ENCODE peak calls at places on chromosomes 13 and 19, in nine cellular contexts. U is amniotic epithelial cell; A is epithelial cell of proximal tubule; M is iris pigment epithelial cell; V is T-helper 9 cell; H is keratinocyte; J is activated T-cell treated with anti-CD3 and anti-CD28 coated beads, Interleukin-2, amount 50 U/mL, for 48 hours; X is endothelial cell; P is naive thymus-derived CD8-positive, alpha-beta T cell. N is an unnamed sample.

GRCh38 chr19:31304877-31305312 is 44.3 kb downstream of the TSHZ3 start:
- DNase-seq in U (peak), A (no peak), M (peak), V (no peak), H (no peak), J (no peak), X (no peak), P (no peak), N (no peak)

GRCh38 chr19:3233831-3234230 is 9.4 kb downstream of the CELF5 start:
- DNase-seq in U (no peak), A (no peak), M (no peak), V (no peak), H (no peak), J (no peak), X (no peak), P (no peak), N (no peak)

GRCh38 chr19:55305491-55305890 is 19.6 kb downstream of the TMEM150B start:
- DNase-seq in U (peak), A (no peak), M (no peak), V (peak), H (no peak), J (peak), X (peak), P (peak), N (no peak)

GRCh38 chr19:19747357-19748220 is 14.7 kb upstream of the ZNF14 start:
- DNase-seq in U (no peak), A (no peak), M (no peak), V (no peak), H (no peak), J (no peak), X (no peak), P (no peak), N (peak)

GRCh38 chr19:48370955-48371354 is 6.8 kb downstream of the SYNGR4 start:
- DNase-seq in U (peak), A (no peak), M (no peak), V (no peak), H (no peak), J (no peak), X (no peak), P (no peak), N (no peak)

GRCh38 chr13:73251866-73252265 is 193.1 kb downstream of the KLF5 start:
- DNase-seq in U (no peak), A (no peak), M (no peak), V (no peak), H (no peak), J (no peak), X (no peak), P (no peak), N (no peak)

GRCh38 chr19:50703915-50704548 is 15.6 kb downstream of the SHANK1 start:
- DNase-seq in U (no peak), A (no peak), M (no peak), V (no peak), H (no peak), J (no peak), X (no peak), P (no peak), N (no peak)

GRCh38 chr13:111663505-111663904 is 343.1 kb downstream of the TEX29 start:
- DNase-seq in U (no peak), A (no peak), M (no peak), V (no peak), H (no peak), J (no peak), X (no peak), P (no peak), N (no peak)

GRCh38 chr13:81888855-81889254 is 1547.9 kb upstream of the SPRY2 start:
- DNase-seq in U (no peak), A (no peak), M (no peak), V (no peak), H (no peak), J (no peak), X (no peak), P (no peak), N (peak)

GRCh38 chr13:64928704-64929499 is 2301.2 kb downstream of the PCDH9 start:
- DNase-seq in U (peak), A (peak), M (peak), V (no peak), H (no peak), J (no peak), X (no peak), P (no peak), N (no peak)

GRCh38 chr19:45716314-45717130 is 14.2 kb downstream of the FBXO46 start:
- DNase-seq in U (peak), A (no peak), M (no peak), V (peak), H (no peak), J (peak), X (no peak), P (no peak), N (no peak)

GRCh38 chr13:30121666-30122065 is 185.7 kb downstream of the KATNAL1 start:
- DNase-seq in U (no peak), A (no peak), M (no peak), V (no peak), H (no peak), J (no peak), X (no peak), P (no peak), N (no peak)

GRCh38 chr13:64480648-64481047 is 2749.5 kb downstream of the PCDH9 start:
- DNase-seq in U (no peak), A (no peak), M (no peak), V (no peak), H (no peak), J (no peak), X (no peak), P (no peak), N (no peak)

GRCh38 chr13:42651936-42652641 is 78.1 kb downstream of the TNFSF11 start:
- DNase-seq in U (no peak), A (no peak), M (no peak), V (no peak), H (no peak), J (no peak), X (no peak), P (no peak), N (no peak)

GRCh38 chr13:99040536-99041141 is 62.8 kb upstream of the DOCK9 start:
- DNase-seq in U (no peak), A (no peak), M (no peak), V (no peak), H (no peak), J (no peak), X (no peak), P (no peak), N (no peak)

GRCh38 chr13:110936519-110936918 is 21.6 kb upstream of the ANKRD10 start:
- DNase-seq in U (no peak), A (no peak), M (no peak), V (no peak), H (no peak), J (no peak), X (no peak), P (no peak), N (no peak)

GRCh38 chr19:16897572-16898056 is 8.8 kb downstream of the F2RL3 start:
- DNase-seq in U (peak), A (no peak), M (no peak), V (no peak), H (no peak), J (no peak), X (no peak), P (no peak), N (no peak)

GRCh38 chr13:19952850-19953249 is 5.7 kb upstream of the ZMYM2 start:
- DNase-seq in U (no peak), A (no peak), M (no peak), V (no peak), H (no peak), J (no peak), X (no peak), P (no peak), N (no peak)

GRCh38 chr13:110677731-110678545 is 28.0 kb downstream of the CARS2 start:
- DNase-seq in U (peak), A (no peak), M (peak), V (no peak), H (no peak), J (no peak), X (no peak), P (no peak), N (no peak)

GRCh38 chr19:1082165-1082927 is 12.8 kb downstream of the POLR2E start:
- DNase-seq in U (peak), A (no peak), M (peak), V (peak), H (peak), J (peak), X (peak), P (peak), N (peak)

GRCh38 chr19:11587302-11587972 is 9.8 kb upstream of the ZNF627 start:
- DNase-seq in U (peak), A (no peak), M (peak), V (peak), H (no peak), J (peak), X (peak), P (peak), N (peak)

GRCh38 chr19:13847900-13848677 is 28.8 kb upstream of the NANOS3 start:
- DNase-seq in U (no peak), A (no peak), M (no peak), V (no peak), H (no peak), J (no peak), X (no peak), P (no peak), N (no peak)

GRCh38 chr19:10106100-10106936 is at the start of gene PPAN:
- DNase-seq in U (peak), A (peak), M (peak), V (peak), H (peak), J (peak), X (peak), P (peak), N (peak)

GRCh38 chr13:110407531-110407930 is 100.4 kb downstream of the COL4A2 start:
- DNase-seq in U (no peak), A (no peak), M (no peak), V (no peak), H (no peak), J (no peak), X (no peak), P (no peak), N (no peak)

GRCh38 chr13:104525467-104525866 is 1459.2 kb upstream of the SLC10A2 start:
- DNase-seq in U (no peak), A (no peak), M (no peak), V (no peak), H (no peak), J (no peak), X (no peak), P (no peak), N (no peak)

GRCh38 chr19:1055886-1056620 is 10.9 kb upstream of the ARHGAP45 start:
- DNase-seq in U (no peak), A (no peak), M (no peak), V (no peak), H (no peak), J (no peak), X (no peak), P (no peak), N (no peak)

GRCh38 chr13:32284927-32285632 is 30.1 kb downstream of the ZAR1L start:
- DNase-seq in U (peak), A (peak), M (peak), V (no peak), H (no peak), J (no peak), X (no peak), P (no peak), N (no peak)

GRCh38 chr19:41000310-41000737 is 9.2 kb downstream of the CYP2B6 start:
- DNase-seq in U (peak), A (peak), M (peak), V (no peak), H (no peak), J (no peak), X (no peak), P (no peak), N (peak)

GRCh38 chr13:98405107-98405571 is 171.8 kb downstream of the STK24 start:
- DNase-seq in U (peak), A (no peak), M (peak), V (no peak), H (no peak), J (no peak), X (no peak), P (no peak), N (no peak)

GRCh38 chr19:1768918-1769644 is 15.8 kb downstream of the ONECUT3 start:
- DNase-seq in U (no peak), A (no peak), M (no peak), V (no peak), H (no peak), J (no peak), X (no peak), P (no peak), N (no peak)

GRCh38 chr19:55173717-55174409 is 6.2 kb downstream of the SYT5 start:
- DNase-seq in U (peak), A (no peak), M (peak), V (no peak), H (peak), J (peak), X (peak), P (no peak), N (no peak)

GRCh38 chr13:65149687-65150086 is 2080.4 kb downstream of the PCDH9 start:
- DNase-seq in U (no peak), A (no peak), M (no peak), V (no peak), H (no peak), J (no peak), X (no peak), P (no peak), N (peak)

GRCh38 chr19:7663711-7664110 is 5.1 kb upstream of the RETN start:
- DNase-seq in U (no peak), A (no peak), M (no peak), V (no peak), H (no peak), J (no peak), X (no peak), P (no peak), N (no peak)

GRCh38 chr13:59641758-59642157 is 522.0 kb downstream of the DIAPH3 start:
- DNase-seq in U (no peak), A (no peak), M (no peak), V (no peak), H (no peak), J (no peak), X (no peak), P (no peak), N (no peak)

GRCh38 chr13:80249906-80250513 is 90.9 kb downstream of the SPRY2 start:
- DNase-seq in U (no peak), A (no peak), M (no peak), V (no peak), H (no peak), J (no peak), X (no peak), P (no peak), N (no peak)

GRCh38 chr19:18541258-18541991 is 1.9 kb downstream of the FKBP8 start:
- DNase-seq in U (peak), A (no peak), M (peak), V (no peak), H (no peak), J (peak), X (no peak), P (no peak), N (no peak)

GRCh38 chr13:79393564-79394249 is 12.3 kb downstream of the RBM26 start:
- DNase-seq in U (no peak), A (no peak), M (peak), V (no peak), H (no peak), J (peak), X (no peak), P (peak), N (peak)

GRCh38 chr13:41017744-41018582 is 1.2 kb downstream of the ELF1 start:
- DNase-seq in U (no peak), A (no peak), M (no peak), V (no peak), H (no peak), J (no peak), X (no peak), P (no peak), N (no peak)

N was measured in left lung.